ENCODE peak calls at places on chromosomes 1 and 21, in seven cellular contexts. P, H, S, A, I, K and U are unnamed samples.

GRCh38 chr1:70993841-70994240 is 53.8 kb downstream of the PTGER3 start:
- DNase-seq in P (no peak), H (no peak), S (no peak), A (no peak), I (no peak), K (no peak), U (no peak)

GRCh38 chr21:26835027-26835713 is 10.0 kb downstream of the ADAMTS1 start:
- DNase-seq in P (no peak), H (no peak), S (no peak), A (no peak), I (no peak), K (no peak), U (no peak)

GRCh38 chr1:200518524-200518923 is 102.0 kb downstream of the KIF14 start:
- DNase-seq in P (no peak), H (no peak), S (no peak), A (no peak), I (no peak), K (no peak), U (no peak)

GRCh38 chr1:168598963-168599362 is 22.6 kb downstream of the XCL1 start:
- DNase-seq in P (no peak), H (no peak), S (no peak), A (no peak), I (no peak), K (no peak), U (no peak)

GRCh38 chr1:235864965-235865525 is 1.7 kb downstream of the LYST start:
- DNase-seq in P (no peak), H (no peak), S (no peak), A (no peak), I (no peak), K (no peak), U (no peak)

GRCh38 chr1:40059292-40059959 is 18.9 kb downstream of the CAP1 start:
- DNase-seq in P (peak), H (no peak), S (no peak), A (peak), I (peak), K (no peak), U (no peak)

GRCh38 chr1:111738436-111739221 is 566 bp downstream of the INKA2 start:
- DNase-seq in P (peak), H (peak), S (peak), A (no peak), I (peak), K (no peak), U (peak)

GRCh38 chr1:1920608-1921458 is 1.8 kb upstream of the TMEM52 start:
- DNase-seq in P (no peak), H (peak), S (no peak), A (no peak), I (peak), K (no peak), U (no peak)

GRCh38 chr1:30823627-30823968 is 66.0 kb upstream of the LAPTM5 start:
- DNase-seq in P (no peak), H (no peak), S (no peak), A (no peak), I (no peak), K (no peak), U (no peak)

GRCh38 chr1:12810691-12811408 is 19.7 kb downstream of the PRAMEF1 start:
- DNase-seq in P (peak), H (no peak), S (no peak), A (no peak), I (no peak), K (no peak), U (no peak)

GRCh38 chr1:83818916-83819315 is 180.0 kb downstream of the TTLL7 start:
- DNase-seq in P (no peak), H (no peak), S (no peak), A (no peak), I (peak), K (no peak), U (no peak)

GRCh38 chr1:241118049-241118448 is 239.0 kb downstream of the RGS7 start:
- DNase-seq in P (no peak), H (no peak), S (no peak), A (no peak), I (no peak), K (no peak), U (no peak)

DNA sequence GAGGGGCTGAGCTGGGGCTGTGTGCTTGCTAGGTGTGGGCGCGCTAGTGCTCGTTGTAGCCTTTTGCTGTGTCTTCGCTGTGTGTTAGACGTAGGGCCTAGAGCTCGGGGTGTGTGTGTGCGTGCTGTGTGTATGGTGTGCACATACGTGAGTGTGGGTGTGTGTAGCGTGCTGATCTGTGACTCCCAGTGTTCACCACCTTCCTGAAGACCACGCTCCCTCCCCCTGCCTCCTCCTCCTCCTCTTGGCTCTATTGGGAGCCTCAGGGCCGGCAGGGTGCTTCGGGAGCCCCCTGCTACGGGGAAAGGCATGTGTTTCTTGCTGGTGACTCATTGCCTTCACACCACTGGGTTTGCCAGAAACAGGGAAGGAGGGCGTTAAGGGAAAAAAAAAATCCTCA is 9.4 kb upstream of the KCNC4 start:
- DNase-seq in P (no peak), H (no peak), S (no peak), A (no peak), I (no peak), K (no peak), U (no peak)
- TF ChIP-seq JUND in P (no peak), H (no peak), S (no peak), A (no peak), I (no peak), K (no peak), U (no peak)

GRCh38 chr1:159214149-159214760 is 9.6 kb downstream of the ACKR1 start:
- DNase-seq in P (peak), H (peak), S (peak), A (no peak), I (peak), K (no peak), U (peak)
- TF ChIP-seq JUND in P (no peak), H (no peak), S (no peak), A (no peak), I (no peak), K (no peak), U (no peak)

DNA sequence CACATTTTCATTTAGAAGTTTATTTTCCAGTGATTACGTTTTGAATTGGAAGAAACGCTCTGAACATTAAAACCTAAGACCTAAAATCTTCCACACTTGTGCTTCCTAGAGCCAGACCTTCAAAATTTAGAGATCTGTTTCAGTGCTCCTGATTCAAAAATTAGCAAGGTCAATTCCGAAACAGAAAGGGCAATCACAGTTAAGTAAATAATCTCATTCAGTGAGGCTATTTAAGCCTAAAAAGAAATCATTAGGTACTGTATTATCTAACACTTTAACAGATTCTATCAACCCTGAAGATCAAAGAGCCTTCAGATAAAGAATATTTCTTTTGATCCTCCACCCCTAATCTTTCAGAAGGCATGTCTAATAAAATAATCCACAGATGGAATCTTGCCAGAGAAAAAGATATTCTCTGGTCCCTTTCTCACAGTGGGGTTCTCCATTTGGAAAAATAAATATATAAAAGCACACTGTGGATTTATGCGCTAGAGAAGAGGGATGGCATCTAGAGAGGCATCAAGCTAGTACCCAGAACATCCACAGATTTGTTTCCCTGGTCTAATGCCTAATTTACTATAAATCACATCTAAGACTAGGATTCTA is 54.4 kb downstream of the ZZZ3 start:
- DNase-seq in P (no peak), H (no peak), S (no peak), A (no peak), I (no peak), K (no peak), U (no peak)
- TF ChIP-seq JUND in P (no peak), H (no peak), S (no peak), A (no peak), I (no peak), K (no peak), U (no peak)

DNA sequence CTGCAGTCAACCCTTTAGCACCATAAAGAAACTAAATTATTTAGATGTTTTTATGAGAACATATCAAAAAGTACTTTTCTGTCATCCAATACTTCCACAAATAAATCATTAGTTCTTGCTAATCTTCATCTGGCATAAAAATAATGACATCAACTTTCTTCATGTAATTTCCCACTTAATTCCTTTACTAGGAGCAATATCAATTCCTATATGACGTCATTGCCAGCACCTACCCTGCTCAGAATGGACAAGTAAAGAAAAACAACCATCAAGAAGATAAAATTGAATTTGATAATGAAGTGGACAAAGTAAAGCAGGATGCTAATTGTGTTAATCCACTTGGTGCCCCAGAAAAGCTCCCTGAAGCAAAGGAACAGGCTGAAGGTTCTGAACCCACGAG is 116.9 kb downstream of the PTPRC start:
- DNase-seq in P (no peak), H (no peak), S (no peak), A (no peak), I (no peak), K (no peak), U (no peak)
- TF ChIP-seq JUND in P (no peak), H (no peak), S (no peak), A (no peak), I (no peak), K (no peak), U (no peak)

GRCh38 chr1:158730453-158730852 is 9.9 kb upstream of the OR6K3 start:
- DNase-seq in P (no peak), H (no peak), S (no peak), A (no peak), I (no peak), K (no peak), U (no peak)

GRCh38 chr1:158732524-158732923 is 12.0 kb upstream of the OR6K3 start:
- DNase-seq in P (peak), H (no peak), S (no peak), A (no peak), I (no peak), K (no peak), U (no peak)

GRCh38 chr1:158731707-158732106 is 11.2 kb upstream of the OR6K3 start:
- DNase-seq in P (no peak), H (no peak), S (no peak), A (no peak), I (no peak), K (no peak), U (no peak)

GRCh38 chr1:158724442-158724841 is 3.9 kb upstream of the OR6K3 start:
- DNase-seq in P (no peak), H (no peak), S (no peak), A (no peak), I (no peak), K (no peak), U (no peak)

GRCh38 chr1:158728510-158729225 is 8.1 kb upstream of the OR6K3 start:
- DNase-seq in P (no peak), H (no peak), S (no peak), A (no peak), I (no peak), K (no peak), U (no peak)
- TF ChIP-seq JUND in P (no peak), H (no peak), S (no peak), A (no peak), I (no peak), K (no peak), U (no peak)

GRCh38 chr1:14842361-14842760 is 243.9 kb downstream of the KAZN start:
- DNase-seq in P (no peak), H (no peak), S (no peak), A (no peak), I (no peak), K (no peak), U (no peak)
- TF ChIP-seq JUND in P (no peak), H (no peak), S (no peak), A (no peak), I (no peak), K (no peak), U (no peak)

DNA sequence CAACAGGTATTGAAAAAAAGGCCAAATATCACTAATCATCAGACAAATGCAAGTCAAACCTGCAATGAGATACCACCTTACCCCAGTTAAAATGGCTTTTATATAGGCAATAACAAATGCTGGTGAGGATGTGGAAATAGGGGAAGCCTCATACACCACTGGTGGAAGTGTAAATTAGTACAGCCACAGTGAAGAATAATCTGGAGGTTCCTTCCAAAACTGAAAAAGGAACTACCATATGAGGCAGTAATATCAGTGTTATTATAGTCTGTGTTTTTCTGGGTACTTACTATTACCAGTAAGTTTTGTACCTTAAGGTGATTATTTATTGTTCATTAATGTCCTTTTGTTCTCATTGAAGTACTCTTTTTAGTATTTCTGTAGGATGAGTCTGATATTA is 201.3 kb downstream of the MRPL39 start:
- DNase-seq in P (no peak), H (no peak), S (no peak), A (no peak), I (no peak), K (no peak), U (no peak)
- TF ChIP-seq JUND in P (no peak), H (no peak), S (no peak), A (no peak), I (no peak), K (no peak), U (no peak)

GRCh38 chr1:217087981-217088380 is 364.8 kb upstream of the ESRRG start:
- DNase-seq in P (no peak), H (no peak), S (no peak), A (no peak), I (no peak), K (no peak), U (no peak)

GRCh38 chr1:217088521-217089221 is 365.4 kb upstream of the ESRRG start:
- DNase-seq in P (no peak), H (peak), S (no peak), A (no peak), I (no peak), K (no peak), U (no peak)

GRCh38 chr1:217091601-217092000 is 368.4 kb upstream of the ESRRG start:
- DNase-seq in P (no peak), H (no peak), S (no peak), A (no peak), I (no peak), K (no peak), U (no peak)

GRCh38 chr1:217090073-217090911 is 367.1 kb upstream of the ESRRG start:
- DNase-seq in P (no peak), H (peak), S (no peak), A (no peak), I (no peak), K (no peak), U (no peak)

GRCh38 chr1:217089239-217090014 is 366.2 kb upstream of the ESRRG start:
- DNase-seq in P (no peak), H (peak), S (no peak), A (no peak), I (no peak), K (no peak), U (peak)
- TF ChIP-seq JUND in P (no peak), H (no peak), S (no peak), A (no peak), I (no peak), K (no peak), U (no peak)